ENCODE peak calls at places on chromosomes 13 and 19, in eight cellular contexts. B is thoracic aorta, W is A549, V is lower lobe of right lung, M is pancreas, A is left lung, C is uterus, Y is heart right ventricle. U is an unnamed sample.

GRCh38 chr19:14979498-14980255 is at the start of gene SLC1A6:
- DNase-seq in B (no peak), A (no peak), V (no peak), Y (no peak), M (peak; percentile 42), W (no peak), C (no peak), U (no peak)

GRCh38 chr19:38919837-38920528 is 8.0 kb upstream of the CCER2 start:
- DNase-seq in M (no peak), Y (no peak), A (no peak), W (no peak), C (no peak), V (no peak), B (no peak), U (peak; percentile 44)

GRCh38 chr13:20938302-20938701 is 35.8 kb upstream of the XPO4 start:
- DNase-seq in B (no peak), V (no peak), M (no peak), A (no peak), W (no peak), C (no peak), Y (no peak), U (no peak)

GRCh38 chr19:35098413-35099049 is 17.1 kb upstream of the FXYD3 start:
- DNase-seq in Y (peak; percentile 57), V (no peak), C (no peak), M (peak; percentile 97), A (no peak), B (no peak), W (no peak), U (peak; percentile 78)

GRCh38 chr19:17942582-17943283 is 9.9 kb downstream of the CCDC124 start:
- DNase-seq in C (no peak), V (no peak), B (no peak), M (peak; percentile 77), A (no peak), Y (no peak), W (no peak), U (no peak)

GRCh38 chr13:46057251-46058015 is 4.9 kb upstream of the ZC3H13 start:
- DNase-seq in B (no peak), W (no peak), V (no peak), M (no peak), C (no peak), A (no peak), Y (no peak), U (no peak)

GRCh38 chr13:51221108-51221507 is 1.1 kb upstream of the FAM124A start:
- DNase-seq in M (no peak), B (no peak), Y (no peak), W (no peak), C (no peak), A (no peak), V (no peak), U (no peak)

GRCh38 chr19:2500861-2501260 is 24.9 kb downstream of the GADD45B start:
- DNase-seq in Y (no peak), A (no peak), V (no peak), B (no peak), C (peak; percentile 52), W (no peak), M (no peak), U (no peak)

GRCh38 chr13:113489549-113490495 is 689 bp downstream of the DCUN1D2 start:
- DNase-seq in M (peak; percentile 83), C (no peak), Y (no peak), V (peak; percentile 60), B (no peak), W (peak; percentile 12), A (no peak), U (peak; percentile 59)

GRCh38 chr19:48466571-48467325 is 2.4 kb upstream of the CYTH2 start:
- DNase-seq in W (no peak), M (peak; percentile 54), V (no peak), A (peak; percentile 43), Y (no peak), B (no peak), C (no peak), U (peak; percentile 27)

GRCh38 chr19:2656533-2656932 is 46.0 kb downstream of the GNG7 start:
- DNase-seq in W (no peak), V (no peak), A (peak; percentile 2), C (no peak), Y (no peak), B (no peak), M (peak; percentile 12), U (no peak)

GRCh38 chr19:58275564-58275963 is 3.2 kb upstream of the ZNF8 start:
- DNase-seq in M (no peak), A (no peak), V (no peak), W (no peak), Y (no peak), C (no peak), B (no peak), U (no peak)

GRCh38 chr19:58278156-58279041 is at the start of gene ZNF8:
- DNase-seq in Y (peak; percentile 98), C (peak; percentile 98), A (peak; percentile 96), M (peak; percentile 98), B (peak; percentile 89), V (peak; percentile 98), W (peak; percentile 100), U (peak; percentile 97)

GRCh38 chr19:58277748-58278147 is 1.0 kb upstream of the ZNF8 start:
- DNase-seq in M (no peak), V (no peak), W (no peak), A (no peak), C (no peak), B (no peak), Y (no peak), U (no peak)

GRCh38 chr19:58279042-58279924 is 528 bp downstream of the ZNF8 start:
- DNase-seq in M (peak; percentile 88), Y (peak; percentile 82), C (peak; percentile 66), V (peak; percentile 76), W (peak; percentile 76), B (peak; percentile 40), A (peak; percentile 90), U (peak; percentile 77)

GRCh38 chr19:58277197-58277596 is 1.6 kb upstream of the ZNF8 start:
- DNase-seq in Y (no peak), W (no peak), M (no peak), A (no peak), B (no peak), V (no peak), C (no peak), U (no peak)
- H3K4me3 ChIP-seq in Y (no peak overlapping the region), W (no peak overlapping the region), M (no peak overlapping the region), A (peak overlapping the region; percentile 78), B (no peak overlapping the region), V (no peak overlapping the region), C (no peak overlapping the region), U (no peak overlapping the region)

DNA sequence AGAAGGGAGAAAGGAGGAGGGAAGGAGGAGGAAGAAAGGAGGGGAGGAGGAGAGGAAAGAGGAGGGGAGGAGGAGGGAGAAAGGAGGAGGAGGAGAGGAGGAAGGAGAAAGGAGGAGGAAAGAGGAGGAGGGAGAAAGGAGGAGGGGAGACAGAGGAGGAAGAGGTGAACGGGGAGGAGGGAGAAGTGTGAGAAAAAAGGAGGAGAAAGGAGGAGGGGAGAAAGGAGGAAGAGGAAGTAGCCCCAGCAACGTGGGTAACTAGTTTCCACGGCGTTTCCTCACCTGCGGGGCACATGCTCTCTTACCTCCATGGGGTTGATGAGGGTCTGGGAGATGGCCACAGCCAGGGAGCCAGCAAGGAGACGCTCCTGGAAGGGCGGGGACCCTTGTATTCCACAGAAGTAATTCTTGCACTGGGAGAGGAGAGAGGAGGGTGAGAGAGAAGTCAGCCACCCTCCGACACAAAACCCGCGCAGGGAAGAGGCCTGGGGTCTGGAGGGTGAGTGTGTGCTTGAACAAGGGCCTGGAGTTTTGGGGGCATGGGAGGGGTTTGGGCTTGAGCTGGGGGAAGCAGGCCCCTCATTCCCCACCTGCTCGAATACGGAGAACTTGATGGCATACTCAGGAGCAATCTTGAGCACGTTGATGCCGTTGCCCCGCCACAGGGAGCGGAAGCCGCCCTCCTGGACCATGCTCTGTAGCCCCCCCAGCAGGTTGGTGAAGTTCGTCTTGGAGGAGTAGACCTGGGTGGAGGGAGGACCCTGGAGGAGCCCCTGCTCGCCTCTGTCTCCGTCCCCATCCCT is 3.9 kb downstream of the SLC25A41 start:
- DNase-seq in M (no peak), B (no peak), V (no peak), W (no peak), A (no peak), C (no peak), Y (no peak), U (no peak)
- H3K4me1 ChIP-seq in M (no peaks in the 10 kb centered on the region), B (no peaks in the 10 kb centered on the region), V (no peaks in the 10 kb centered on the region), W (no peaks in the 10 kb centered on the region), A (peaks cover 5% of the 10 kb centered on the region), C (no peaks in the 10 kb centered on the region), Y (peaks cover 6% of the 10 kb centered on the region), U (peaks cover 4% of the 10 kb centered on the region)

GRCh38 chr13:48232420-48233096 is 448 bp upstream of the ITM2B start:
- DNase-seq in M (no peak), V (no peak), W (no peak), B (no peak), C (peak; percentile 80), A (no peak), Y (no peak), U (no peak)
- H3K27ac ChIP-seq in M (peak overlapping the region; percentile 100), V (peak overlapping the region; percentile 100), W (peak overlapping the region; percentile 89), B (peak overlapping the region; percentile 100), C (peak overlapping the region; percentile 99), A (peak overlapping the region; percentile 99), Y (peak overlapping the region; percentile 98), U (peak overlapping the region; percentile 100)

GRCh38 chr19:50362030-50362412 is 3.4 kb downstream of the NAPSA start:
- DNase-seq in A (no peak), B (no peak), C (no peak), Y (no peak), V (peak; percentile 28), W (no peak), M (no peak), U (no peak)

GRCh38 chr19:50362656-50363424 is 2.6 kb downstream of the NAPSA start:
- DNase-seq in W (no peak), C (no peak), Y (no peak), B (no peak), A (no peak), M (no peak), V (peak; percentile 47), U (no peak)

GRCh38 chr19:50368649-50369570 is 3.5 kb upstream of the NAPSA start:
- DNase-seq in W (peak; percentile 99), A (peak; percentile 90), Y (peak; percentile 80), C (peak; percentile 85), M (peak; percentile 89), V (peak; percentile 87), B (peak; percentile 51), U (peak; percentile 91)

GRCh38 chr19:50361290-50362029 is 4.0 kb downstream of the NAPSA start:
- DNase-seq in V (peak; percentile 78), M (no peak), B (no peak), A (no peak), Y (no peak), C (no peak), W (no peak), U (no peak)

DNA sequence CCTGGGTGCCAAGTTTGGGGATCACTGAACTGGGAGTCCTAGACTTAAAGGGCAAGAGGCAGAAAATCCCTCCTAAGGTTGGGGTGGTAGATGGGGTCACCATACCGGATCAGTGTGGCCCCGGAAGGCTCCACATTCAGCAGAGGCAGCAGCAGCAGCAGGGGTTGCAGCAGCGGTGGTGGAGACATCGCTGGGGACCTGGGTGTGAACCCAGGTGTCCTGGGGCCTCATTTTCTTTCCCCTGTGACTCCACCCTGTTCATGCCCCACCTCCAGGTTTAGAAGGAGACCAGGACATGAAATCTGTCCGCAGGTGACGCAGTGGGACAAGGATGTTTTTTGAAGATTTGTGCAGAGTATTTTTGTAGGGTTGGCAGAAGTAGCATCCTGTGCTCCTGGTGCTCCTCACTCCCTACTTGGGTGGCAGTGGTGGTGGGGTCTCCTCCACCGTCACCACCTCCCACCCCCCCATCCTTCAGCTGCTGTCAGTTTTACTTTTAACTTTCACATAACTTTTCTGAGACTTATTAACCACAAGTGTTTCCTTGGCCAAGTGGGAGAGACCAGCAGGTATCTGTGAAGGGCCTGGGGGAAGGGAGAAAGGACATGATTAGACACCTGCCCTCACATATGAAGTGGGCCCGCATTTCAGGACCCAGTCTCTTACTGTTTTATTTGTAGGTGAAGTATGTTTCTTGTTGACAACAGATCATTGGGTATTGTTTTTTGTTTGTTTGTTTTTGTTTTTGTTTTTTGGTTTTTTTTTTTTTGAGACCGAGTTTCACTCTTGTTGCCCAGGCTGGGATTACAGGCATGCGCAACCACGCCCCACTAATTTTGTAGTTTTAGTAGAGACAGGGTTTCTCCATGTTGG is at the start of gene NAPSA:
- DNase-seq in Y (no peak), B (no peak), C (no peak), A (peak; percentile 83), V (peak; percentile 56), M (no peak), W (no peak), U (no peak)
- H3K4me3 ChIP-seq in Y (no peak within 1 kb of the TSS), B (no peak within 1 kb of the TSS), C (no peak within 1 kb of the TSS), A (peak within 1 kb of the TSS; percentile 36), V (peak within 1 kb of the TSS; percentile 53), M (no peak within 1 kb of the TSS), W (no peak within 1 kb of the TSS), U (no peak within 1 kb of the TSS)

U was measured in right lobe of liver.